ENCODE peak calls at places on chromosome 19, in five cellular contexts. One of them, this sample, is unnamed.

GRCh38 chr19:20279516-20279915 is 112.5 kb downstream of the ZNF486 start:
- DNase-seq in SK-MEL-5: no peak
- DNase-seq in tibial artery: no peak
- DNase-seq in GM06990: no peak
- DNase-seq in astrocyte of the hippocampus: no peak
- DNase-seq in this sample: no peak

GRCh38 chr19:29062486-29063435 is 150.2 kb downstream of the UQCRFS1 start:
- DNase-seq in GM06990: no peak
- DNase-seq in SK-MEL-5: no peak
- DNase-seq in astrocyte of the hippocampus: no peak
- DNase-seq in tibial artery: no peak
- DNase-seq in this sample: no peak

GRCh38 chr19:45442927-45443461 is 19.3 kb upstream of the ERCC1 start:
- DNase-seq in astrocyte of the hippocampus: no peak
- DNase-seq in SK-MEL-5: peak; percentile 21
- DNase-seq in tibial artery: peak; percentile 80
- DNase-seq in GM06990: no peak
- DNase-seq in this sample: peak; percentile 80

GRCh38 chr19:33395561-33396550 is 22.3 kb downstream of the CEBPG start:
- DNase-seq in SK-MEL-5: no peak
- DNase-seq in astrocyte of the hippocampus: peak; percentile 72
- DNase-seq in tibial artery: peak; percentile 72
- DNase-seq in GM06990: no peak
- DNase-seq in this sample: peak; percentile 90

GRCh38 chr19:33373701-33374405 is at the start of gene CEBPG:
- DNase-seq in tibial artery: peak; percentile 80
- DNase-seq in GM06990: no peak
- DNase-seq in SK-MEL-5: peak; percentile 30
- DNase-seq in astrocyte of the hippocampus: peak; percentile 84
- DNase-seq in this sample: peak; percentile 87

GRCh38 chr19:39878398-39878797 is 32.2 kb upstream of the FBL start:
- DNase-seq in astrocyte of the hippocampus: no peak
- DNase-seq in SK-MEL-5: no peak
- DNase-seq in tibial artery: no peak
- DNase-seq in GM06990: no peak
- DNase-seq in this sample: no peak

GRCh38 chr19:47778954-47779351 is 450 bp downstream of the SELENOW start:
- DNase-seq in tibial artery: peak; percentile 81
- DNase-seq in astrocyte of the hippocampus: peak; percentile 39
- DNase-seq in GM06990: no peak
- DNase-seq in SK-MEL-5: no peak
- DNase-seq in this sample: peak; percentile 79

GRCh38 chr19:43773725-43774102 is 7.1 kb downstream of the KCNN4 start:
- DNase-seq in tibial artery: no peak
- DNase-seq in astrocyte of the hippocampus: no peak
- DNase-seq in SK-MEL-5: no peak
- DNase-seq in GM06990: no peak
- DNase-seq in this sample: no peak

GRCh38 chr19:1252818-1253513 is 4.6 kb downstream of the MIDN start:
- DNase-seq in astrocyte of the hippocampus: peak; percentile 97
- DNase-seq in GM06990: peak; percentile 76
- DNase-seq in SK-MEL-5: peak; percentile 76
- DNase-seq in tibial artery: peak; percentile 98
- DNase-seq in this sample: peak; percentile 97

GRCh38 chr19:54133312-54133956 is 4.1 kb upstream of the CNOT3 start:
- DNase-seq in SK-MEL-5: peak; percentile 23
- DNase-seq in astrocyte of the hippocampus: peak; percentile 41
- DNase-seq in tibial artery: no peak
- DNase-seq in GM06990: no peak
- DNase-seq in this sample: no peak

GRCh38 chr19:15180451-15181390 is 20.1 kb downstream of the NOTCH3 start:
- DNase-seq in SK-MEL-5: no peak
- DNase-seq in astrocyte of the hippocampus: no peak
- DNase-seq in GM06990: no peak
- DNase-seq in tibial artery: no peak
- DNase-seq in this sample: no peak

GRCh38 chr19:44603201-44603945 is 10.0 kb upstream of the IGSF23 start:
- DNase-seq in GM06990: no peak
- DNase-seq in astrocyte of the hippocampus: peak; percentile 49
- DNase-seq in SK-MEL-5: no peak
- DNase-seq in tibial artery: no peak
- DNase-seq in this sample: no peak

GRCh38 chr19:15251010-15251748 is 18.9 kb upstream of the EPHX3 start:
- DNase-seq in GM06990: no peak
- DNase-seq in astrocyte of the hippocampus: peak; percentile 82
- DNase-seq in SK-MEL-5: no peak
- DNase-seq in tibial artery: peak; percentile 88
- DNase-seq in this sample: no peak

GRCh38 chr19:2867025-2867991 is at the start of gene ZNF556:
- DNase-seq in astrocyte of the hippocampus: no peak
- DNase-seq in tibial artery: no peak
- DNase-seq in SK-MEL-5: peak; percentile 34
- DNase-seq in GM06990: no peak
- DNase-seq in this sample: no peak

GRCh38 chr19:871446-872265 is 12.2 kb downstream of the CFD start:
- DNase-seq in GM06990: no peak
- DNase-seq in astrocyte of the hippocampus: no peak
- DNase-seq in tibial artery: no peak
- DNase-seq in SK-MEL-5: no peak
- DNase-seq in this sample: no peak

GRCh38 chr19:18131841-18132596 is 20.9 kb upstream of the PIK3R2 start:
- DNase-seq in astrocyte of the hippocampus: no peak
- DNase-seq in GM06990: no peak
- DNase-seq in tibial artery: no peak
- DNase-seq in SK-MEL-5: no peak
- DNase-seq in this sample: no peak

GRCh38 chr19:53670345-53670744 is 38.5 kb downstream of the DPRX start:
- DNase-seq in GM06990: no peak
- DNase-seq in tibial artery: no peak
- DNase-seq in astrocyte of the hippocampus: no peak
- DNase-seq in SK-MEL-5: no peak
- DNase-seq in this sample: no peak